ENCODE peak calls at places on chromosome X, in eight cellular contexts. One of them, this sample, is unnamed.

GRCh38 chrX:50206753-50207152 is 2.2 kb downstream of the CCNB3 start:
- DNase-seq in naive thymus-derived CD4-positive, alpha-beta T cell: no peak
- DNase-seq in PC-3: no peak
- DNase-seq in neural progenitor cell: no peak
- DNase-seq in adipocyte: no peak
- DNase-seq in tibial nerve: no peak
- DNase-seq in mucosa of descending colon: no peak
- DNase-seq in uterus: no peak
- DNase-seq in this sample: no peak

GRCh38 chrX:137792214-137792613 is 226.3 kb downstream of the ZIC3 start:
- DNase-seq in PC-3: no peak
- DNase-seq in adipocyte: no peak
- DNase-seq in naive thymus-derived CD4-positive, alpha-beta T cell: no peak
- DNase-seq in neural progenitor cell: peak
- DNase-seq in tibial nerve: no peak
- DNase-seq in mucosa of descending colon: no peak
- DNase-seq in uterus: no peak
- DNase-seq in this sample: no peak

GRCh38 chrX:129996120-129996519 is 13.7 kb downstream of the BCORL1 start:
- DNase-seq in neural progenitor cell: no peak
- DNase-seq in tibial nerve: no peak
- DNase-seq in uterus: no peak
- DNase-seq in PC-3: peak
- DNase-seq in naive thymus-derived CD4-positive, alpha-beta T cell: no peak
- DNase-seq in adipocyte: peak
- DNase-seq in mucosa of descending colon: no peak
- DNase-seq in this sample: no peak

GRCh38 chrX:155334486-155335316 is at the start of gene CLIC2:
- DNase-seq in PC-3: peak
- DNase-seq in tibial nerve: peak
- DNase-seq in neural progenitor cell: no peak
- DNase-seq in mucosa of descending colon: no peak
- DNase-seq in adipocyte: peak
- DNase-seq in naive thymus-derived CD4-positive, alpha-beta T cell: no peak
- DNase-seq in uterus: peak
- DNase-seq in this sample: no peak

GRCh38 chrX:68945603-68946228 is 116.9 kb downstream of the EFNB1 start:
- DNase-seq in mucosa of descending colon: no peak
- DNase-seq in tibial nerve: no peak
- DNase-seq in neural progenitor cell: no peak
- DNase-seq in adipocyte: peak
- DNase-seq in PC-3: peak
- DNase-seq in naive thymus-derived CD4-positive, alpha-beta T cell: no peak
- DNase-seq in uterus: no peak
- DNase-seq in this sample: peak

GRCh38 chrX:650801-651200 is 20.2 kb downstream of the SHOX start:
- DNase-seq in naive thymus-derived CD4-positive, alpha-beta T cell: no peak
- DNase-seq in uterus: no peak
- DNase-seq in mucosa of descending colon: no peak
- DNase-seq in PC-3: no peak
- DNase-seq in adipocyte: no peak
- DNase-seq in tibial nerve: no peak
- DNase-seq in neural progenitor cell: no peak
- DNase-seq in this sample: no peak

GRCh38 chrX:9997041-9997440 is 29.9 kb downstream of the CLDN34 start:
- DNase-seq in mucosa of descending colon: no peak
- DNase-seq in naive thymus-derived CD4-positive, alpha-beta T cell: no peak
- DNase-seq in PC-3: no peak
- DNase-seq in uterus: no peak
- DNase-seq in tibial nerve: no peak
- DNase-seq in neural progenitor cell: no peak
- DNase-seq in adipocyte: no peak
- DNase-seq in this sample: no peak

GRCh38 chrX:123673813-123674212 is 59.0 kb downstream of the THOC2 start:
- DNase-seq in mucosa of descending colon: no peak
- DNase-seq in adipocyte: peak
- DNase-seq in uterus: no peak
- DNase-seq in naive thymus-derived CD4-positive, alpha-beta T cell: no peak
- DNase-seq in PC-3: no peak
- DNase-seq in tibial nerve: no peak
- DNase-seq in neural progenitor cell: no peak
- DNase-seq in this sample: no peak

GRCh38 chrX:39808471-39808917 is 289.3 kb downstream of the BCOR start:
- DNase-seq in neural progenitor cell: no peak
- DNase-seq in uterus: no peak
- DNase-seq in PC-3: peak
- DNase-seq in naive thymus-derived CD4-positive, alpha-beta T cell: no peak
- DNase-seq in tibial nerve: peak
- DNase-seq in mucosa of descending colon: no peak
- DNase-seq in adipocyte: peak
- DNase-seq in this sample: peak

GRCh38 chrX:22041931-22042530 is 9.9 kb downstream of the PHEX start:
- DNase-seq in naive thymus-derived CD4-positive, alpha-beta T cell: no peak
- DNase-seq in tibial nerve: no peak
- DNase-seq in PC-3: no peak
- DNase-seq in uterus: no peak
- DNase-seq in neural progenitor cell: no peak
- DNase-seq in adipocyte: no peak
- DNase-seq in mucosa of descending colon: no peak
- DNase-seq in this sample: no peak

GRCh38 chrX:118779581-118779980 is 44.0 kb upstream of the ZCCHC12 start:
- DNase-seq in adipocyte: no peak
- DNase-seq in neural progenitor cell: no peak
- DNase-seq in naive thymus-derived CD4-positive, alpha-beta T cell: no peak
- DNase-seq in uterus: no peak
- DNase-seq in tibial nerve: no peak
- DNase-seq in PC-3: no peak
- DNase-seq in mucosa of descending colon: no peak
- DNase-seq in this sample: no peak

GRCh38 chrX:66150188-66150587 is 13.9 kb upstream of the HEPH start:
- DNase-seq in mucosa of descending colon: no peak
- DNase-seq in tibial nerve: no peak
- DNase-seq in PC-3: no peak
- DNase-seq in adipocyte: no peak
- DNase-seq in uterus: no peak
- DNase-seq in naive thymus-derived CD4-positive, alpha-beta T cell: no peak
- DNase-seq in neural progenitor cell: no peak
- DNase-seq in this sample: no peak

GRCh38 chrX:40107291-40108083 is 9.7 kb upstream of the BCOR start:
- DNase-seq in uterus: peak
- DNase-seq in mucosa of descending colon: peak
- DNase-seq in naive thymus-derived CD4-positive, alpha-beta T cell: no peak
- DNase-seq in neural progenitor cell: peak
- DNase-seq in adipocyte: peak
- DNase-seq in PC-3: peak
- DNase-seq in tibial nerve: no peak
- DNase-seq in this sample: peak

GRCh38 chrX:20530319-20530979 is 263.7 kb upstream of the RPS6KA3 start:
- DNase-seq in mucosa of descending colon: no peak
- DNase-seq in tibial nerve: peak
- DNase-seq in adipocyte: peak
- DNase-seq in neural progenitor cell: peak
- DNase-seq in PC-3: peak
- DNase-seq in naive thymus-derived CD4-positive, alpha-beta T cell: peak
- DNase-seq in uterus: peak
- DNase-seq in this sample: peak
- H3K4me3 ChIP-seq in mucosa of descending colon: no peak
- H3K4me3 ChIP-seq in tibial nerve: no peak
- H3K4me3 ChIP-seq in adipocyte: peak
- H3K4me3 ChIP-seq in neural progenitor cell: no peak
- H3K4me3 ChIP-seq in PC-3: peak
- H3K4me3 ChIP-seq in naive thymus-derived CD4-positive, alpha-beta T cell: no peak
- H3K4me3 ChIP-seq in uterus: no peak
- H3K4me3 ChIP-seq in this sample: peak

GRCh38 chrX:7146026-7146702 is 1.3 kb upstream of the STS start:
- DNase-seq in adipocyte: no peak
- DNase-seq in PC-3: no peak
- DNase-seq in mucosa of descending colon: no peak
- DNase-seq in neural progenitor cell: no peak
- DNase-seq in tibial nerve: no peak
- DNase-seq in uterus: no peak
- DNase-seq in naive thymus-derived CD4-positive, alpha-beta T cell: no peak
- DNase-seq in this sample: no peak
- H3K4me3 ChIP-seq in adipocyte: peak
- H3K4me3 ChIP-seq in PC-3: peak
- H3K4me3 ChIP-seq in mucosa of descending colon: no peak
- H3K4me3 ChIP-seq in neural progenitor cell: no peak
- H3K4me3 ChIP-seq in tibial nerve: no peak
- H3K4me3 ChIP-seq in uterus: no peak
- H3K4me3 ChIP-seq in naive thymus-derived CD4-positive, alpha-beta T cell: no peak
- H3K4me3 ChIP-seq in this sample: no peak

DNA sequence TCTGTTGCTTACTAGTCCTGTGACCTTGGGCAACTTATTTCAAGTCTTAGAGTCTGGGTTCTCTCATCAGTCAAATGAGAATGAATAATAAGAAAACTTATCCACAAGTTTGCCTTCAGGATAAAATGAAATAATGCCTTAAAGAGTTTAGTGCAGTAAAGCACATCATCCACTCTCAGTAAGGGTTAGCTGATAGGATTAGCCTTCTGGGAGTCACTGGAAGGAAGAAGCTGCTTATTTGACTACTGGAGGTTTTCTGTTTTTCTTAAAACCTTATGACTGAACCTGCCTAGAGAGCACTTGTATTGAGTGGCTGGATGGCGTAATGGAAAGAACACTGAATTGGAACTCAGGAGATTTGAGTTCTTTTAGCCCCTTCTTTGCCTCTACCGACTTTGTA is 1.8 kb downstream of the RNF128 start:
- DNase-seq in PC-3: no peak
- DNase-seq in naive thymus-derived CD4-positive, alpha-beta T cell: no peak
- DNase-seq in adipocyte: no peak
- DNase-seq in tibial nerve: no peak
- DNase-seq in uterus: no peak
- DNase-seq in neural progenitor cell: no peak
- DNase-seq in mucosa of descending colon: no peak
- DNase-seq in this sample: no peak
- H3K4me3 ChIP-seq in PC-3: no peak
- H3K4me3 ChIP-seq in naive thymus-derived CD4-positive, alpha-beta T cell: no peak
- H3K4me3 ChIP-seq in adipocyte: no peak
- H3K4me3 ChIP-seq in tibial nerve: no peak
- H3K4me3 ChIP-seq in uterus: no peak
- H3K4me3 ChIP-seq in neural progenitor cell: no peak
- H3K4me3 ChIP-seq in mucosa of descending colon: no peak
- H3K4me3 ChIP-seq in this sample: no peak

GRCh38 chrX:103360092-103360491 is 3.8 kb downstream of the TCEAL9 start:
- DNase-seq in mucosa of descending colon: no peak
- DNase-seq in adipocyte: no peak
- DNase-seq in uterus: no peak
- DNase-seq in naive thymus-derived CD4-positive, alpha-beta T cell: no peak
- DNase-seq in neural progenitor cell: no peak
- DNase-seq in tibial nerve: no peak
- DNase-seq in PC-3: no peak
- DNase-seq in this sample: peak

GRCh38 chrX:103363046-103363445 is 6.7 kb downstream of the TCEAL9 start:
- DNase-seq in uterus: no peak
- DNase-seq in naive thymus-derived CD4-positive, alpha-beta T cell: no peak
- DNase-seq in mucosa of descending colon: no peak
- DNase-seq in neural progenitor cell: no peak
- DNase-seq in tibial nerve: no peak
- DNase-seq in adipocyte: no peak
- DNase-seq in PC-3: no peak
- DNase-seq in this sample: no peak

GRCh38 chrX:103361798-103362197 is 5.5 kb downstream of the TCEAL9 start:
- DNase-seq in mucosa of descending colon: no peak
- DNase-seq in adipocyte: no peak
- DNase-seq in uterus: no peak
- DNase-seq in PC-3: no peak
- DNase-seq in naive thymus-derived CD4-positive, alpha-beta T cell: no peak
- DNase-seq in tibial nerve: no peak
- DNase-seq in neural progenitor cell: no peak
- DNase-seq in this sample: no peak

GRCh38 chrX:103362504-103362903 is 6.2 kb downstream of the TCEAL9 start:
- DNase-seq in naive thymus-derived CD4-positive, alpha-beta T cell: no peak
- DNase-seq in uterus: no peak
- DNase-seq in mucosa of descending colon: no peak
- DNase-seq in adipocyte: no peak
- DNase-seq in neural progenitor cell: no peak
- DNase-seq in PC-3: peak
- DNase-seq in tibial nerve: no peak
- DNase-seq in this sample: no peak

GRCh38 chrX:103360916-103361315 is 4.6 kb downstream of the TCEAL9 start:
- DNase-seq in adipocyte: no peak
- DNase-seq in naive thymus-derived CD4-positive, alpha-beta T cell: no peak
- DNase-seq in PC-3: no peak
- DNase-seq in neural progenitor cell: no peak
- DNase-seq in uterus: no peak
- DNase-seq in mucosa of descending colon: no peak
- DNase-seq in tibial nerve: no peak
- DNase-seq in this sample: no peak
- H3K4me3 ChIP-seq in adipocyte: no peak
- H3K4me3 ChIP-seq in naive thymus-derived CD4-positive, alpha-beta T cell: no peak
- H3K4me3 ChIP-seq in PC-3: no peak
- H3K4me3 ChIP-seq in neural progenitor cell: no peak
- H3K4me3 ChIP-seq in uterus: no peak
- H3K4me3 ChIP-seq in mucosa of descending colon: no peak
- H3K4me3 ChIP-seq in tibial nerve: no peak
- H3K4me3 ChIP-seq in this sample: no peak

DNA sequence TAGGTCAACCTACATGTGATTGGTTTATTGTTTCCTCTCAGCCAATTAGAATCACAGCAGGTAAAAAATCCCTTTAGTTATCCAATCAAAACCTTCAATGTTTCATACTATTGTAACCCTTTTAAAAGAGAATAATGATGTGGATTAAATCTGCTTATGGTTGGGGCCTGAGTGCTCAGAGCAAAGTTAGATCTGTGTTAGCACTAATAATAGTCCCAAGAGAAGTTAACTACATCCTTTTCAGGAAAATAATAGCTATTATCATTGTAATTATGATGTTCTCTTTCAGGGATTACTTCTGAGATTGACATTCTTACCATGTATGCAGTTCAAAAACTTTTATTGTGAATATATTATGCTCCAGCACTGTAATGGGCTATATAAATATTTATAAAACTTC is 262.6 kb upstream of the ARX start:
- DNase-seq in mucosa of descending colon: no peak
- DNase-seq in adipocyte: no peak
- DNase-seq in PC-3: no peak
- DNase-seq in neural progenitor cell: no peak
- DNase-seq in tibial nerve: no peak
- DNase-seq in uterus: no peak
- DNase-seq in naive thymus-derived CD4-positive, alpha-beta T cell: no peak
- DNase-seq in this sample: no peak
- H3K4me3 ChIP-seq in mucosa of descending colon: no peak
- H3K4me3 ChIP-seq in adipocyte: no peak
- H3K4me3 ChIP-seq in PC-3: no peak
- H3K4me3 ChIP-seq in neural progenitor cell: no peak
- H3K4me3 ChIP-seq in tibial nerve: no peak
- H3K4me3 ChIP-seq in uterus: no peak
- H3K4me3 ChIP-seq in naive thymus-derived CD4-positive, alpha-beta T cell: no peak
- H3K4me3 ChIP-seq in this sample: no peak

GRCh38 chrX:115892787-115893671 is 277.5 kb upstream of the AGTR2 start:
- DNase-seq in adipocyte: no peak
- DNase-seq in uterus: peak
- DNase-seq in tibial nerve: no peak
- DNase-seq in PC-3: peak
- DNase-seq in neural progenitor cell: peak
- DNase-seq in naive thymus-derived CD4-positive, alpha-beta T cell: peak
- DNase-seq in mucosa of descending colon: peak
- DNase-seq in this sample: peak
- H3K4me3 ChIP-seq in adipocyte: no peak
- H3K4me3 ChIP-seq in uterus: no peak
- H3K4me3 ChIP-seq in tibial nerve: no peak
- H3K4me3 ChIP-seq in PC-3: peak
- H3K4me3 ChIP-seq in neural progenitor cell: no peak
- H3K4me3 ChIP-seq in naive thymus-derived CD4-positive, alpha-beta T cell: no peak
- H3K4me3 ChIP-seq in mucosa of descending colon: no peak
- H3K4me3 ChIP-seq in this sample: peak

This sample was measured in BE2C.